ENCODE peak calls at places on chromosomes 12 and 14, in seven cellular contexts. S is A549, J is WERI-Rb-1, C is uterus, T is heart left ventricle, N is sigmoid colon, M is IMR-90. B is an unnamed sample.

GRCh38 chr12:124563401-124563800 is 4.0 kb downstream of the NCOR2 start:
- DNase-seq in S (no peak), J (no peak), C (no peak), T (no peak), N (no peak), M (no peak), B (no peak)

GRCh38 chr12:48977290-48978281 is 536 bp upstream of the WNT1 start:
- DNase-seq in S (peak), J (peak), C (no peak), T (peak), N (peak), M (peak), B (peak)

GRCh38 chr12:52081263-52081733 is 1.8 kb downstream of the SMIM41 start:
- DNase-seq in S (no peak), J (peak), C (no peak), T (no peak), N (peak), M (no peak), B (no peak)

GRCh38 chr12:7970475-7971252 is 34.7 kb upstream of the SLC2A3 start:
- DNase-seq in S (peak), J (peak), C (peak), T (peak), N (peak), M (peak), B (peak)

GRCh38 chr12:109612975-109613502 is 39.4 kb downstream of the MVK start:
- DNase-seq in S (peak), J (no peak), C (no peak), T (no peak), N (no peak), M (peak), B (no peak)

GRCh38 chr14:71142375-71143038 is 235.2 kb downstream of the PCNX1 start:
- DNase-seq in S (no peak), J (no peak), C (no peak), T (no peak), N (no peak), M (peak), B (no peak)

GRCh38 chr12:107435520-107435919 is 250.1 kb upstream of the PWP1 start:
- DNase-seq in S (no peak), J (no peak), C (no peak), T (no peak), N (no peak), M (no peak), B (no peak)

GRCh38 chr14:32513571-32514009 is 184.5 kb downstream of the AKAP6 start:
- DNase-seq in S (no peak), J (no peak), C (no peak), T (no peak), N (no peak), M (peak), B (no peak)

GRCh38 chr12:131720921-131721320 is 10.0 kb downstream of the SFSWAP start:
- DNase-seq in S (peak), J (no peak), C (no peak), T (no peak), N (no peak), M (no peak), B (no peak)

GRCh38 chr12:89051065-89051677 is 301.1 kb downstream of the DUSP6 start:
- DNase-seq in S (peak), J (peak), C (no peak), T (no peak), N (no peak), M (peak), B (peak)

GRCh38 chr12:2842948-2843347 is 8.1 kb upstream of the NRIP2 start:
- DNase-seq in S (no peak), J (no peak), C (no peak), T (peak), N (no peak), M (no peak), B (no peak)

GRCh38 chr14:30601579-30601916 is 20.6 kb upstream of the SCFD1 start:
- DNase-seq in S (no peak), J (no peak), C (no peak), T (no peak), N (no peak), M (no peak), B (no peak)

GRCh38 chr14:50946234-50946935 is 2.1 kb upstream of the PYGL start:
- DNase-seq in S (no peak), J (no peak), C (no peak), T (no peak), N (no peak), M (no peak), B (no peak)

GRCh38 chr12:121038861-121039654 is at the start of gene OASL:
- DNase-seq in S (no peak), J (no peak), C (no peak), T (peak), N (no peak), M (no peak), B (peak)

GRCh38 chr14:28756896-28757570 is 9.6 kb upstream of the FOXG1 start:
- DNase-seq in S (peak), J (peak), C (no peak), T (no peak), N (no peak), M (peak), B (no peak)

GRCh38 chr14:28759056-28759657 is 7.4 kb upstream of the FOXG1 start:
- DNase-seq in S (no peak), J (no peak), C (no peak), T (no peak), N (no peak), M (no peak), B (no peak)

GRCh38 chr14:28757790-28758189 is 8.8 kb upstream of the FOXG1 start:
- DNase-seq in S (no peak), J (no peak), C (no peak), T (no peak), N (no peak), M (no peak), B (no peak)

GRCh38 chr14:28759658-28760313 is 6.8 kb upstream of the FOXG1 start:
- DNase-seq in S (no peak), J (no peak), C (no peak), T (no peak), N (no peak), M (no peak), B (no peak)

DNA sequence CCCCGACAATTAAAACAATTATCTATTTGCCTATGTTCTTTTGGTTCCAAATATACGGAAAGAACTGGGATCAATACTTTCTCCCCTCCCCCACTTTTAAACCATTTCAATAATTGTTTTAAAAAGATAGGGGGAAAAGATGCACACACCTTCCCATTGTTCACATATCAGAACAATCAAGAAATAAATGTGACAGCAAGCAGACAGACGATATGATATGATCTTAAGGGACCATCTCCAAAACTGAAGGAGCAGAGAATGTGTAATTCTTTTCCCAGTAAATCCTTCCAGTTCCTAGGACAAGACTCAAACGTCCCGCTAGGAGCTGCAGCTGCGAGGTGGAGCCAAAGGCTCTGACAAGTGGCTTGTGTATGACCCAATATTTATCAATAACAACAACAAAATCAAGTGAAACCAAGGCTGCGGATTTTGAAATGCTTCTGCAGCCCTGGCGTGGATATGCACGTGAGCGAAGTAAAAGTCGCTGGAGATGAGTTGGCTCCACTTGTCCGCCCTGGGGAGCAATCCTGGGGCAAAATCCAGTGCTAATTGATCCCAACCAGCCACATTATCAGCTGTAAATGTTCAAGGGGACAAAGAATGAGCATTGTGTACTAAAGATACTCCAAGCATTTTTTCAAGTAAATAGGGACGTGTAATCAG is 8.2 kb upstream of the FOXG1 start:
- DNase-seq in S (no peak), J (no peak), C (no peak), T (no peak), N (no peak), M (no peak), B (no peak)
- H3K4me3 ChIP-seq in S (no peak), J (no peak), C (no peak), T (no peak), N (no peak), M (no peak), B (no peak)

DNA sequence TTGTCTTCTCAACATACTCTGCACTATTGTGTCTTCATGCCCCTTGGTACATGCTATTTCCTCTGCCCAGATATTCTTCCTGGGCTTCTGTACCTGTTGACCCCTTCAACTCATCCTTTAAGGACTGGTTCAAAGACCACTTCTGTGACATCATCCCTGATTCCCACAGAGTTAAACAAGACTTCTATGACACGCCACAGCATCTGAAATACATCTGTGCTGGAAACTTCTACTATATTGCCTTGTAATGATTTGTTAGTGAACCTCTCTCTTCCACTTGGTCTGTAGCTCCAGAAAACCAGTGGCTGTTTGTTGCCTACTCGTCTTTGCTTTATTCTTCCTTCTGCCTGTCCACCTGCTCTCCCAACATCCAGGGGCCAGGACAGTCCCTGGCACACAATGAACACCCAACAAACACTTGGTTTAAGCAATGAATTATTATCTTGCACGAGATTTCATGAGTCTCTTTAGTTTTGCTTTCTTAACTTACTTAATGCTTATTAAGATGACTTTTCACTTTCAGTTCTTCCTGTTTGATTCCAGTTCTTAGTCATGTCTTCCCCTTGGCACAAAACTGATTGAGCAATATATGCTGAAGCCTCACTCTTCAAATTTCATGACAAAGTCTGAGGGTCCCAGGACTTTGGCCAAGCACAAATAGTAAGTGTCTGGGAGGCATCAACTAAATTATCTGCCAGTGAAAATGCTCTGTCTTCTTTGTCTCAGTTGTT is 485.9 kb downstream of the APAF1 start:
- DNase-seq in S (no peak), J (no peak), C (no peak), T (no peak), N (no peak), M (no peak), B (no peak)
- H3K27ac ChIP-seq in S (no peak), J (no peak), C (peak), T (peak), N (no peak), M (no peak), B (no peak)

GRCh38 chr12:93884794-93885460 is 207.8 kb downstream of the CRADD start:
- DNase-seq in S (peak), J (no peak), C (no peak), T (no peak), N (no peak), M (peak), B (no peak)

GRCh38 chr12:93889516-93890202 is 212.5 kb downstream of the CRADD start:
- DNase-seq in S (no peak), J (no peak), C (no peak), T (no peak), N (no peak), M (peak), B (no peak)

GRCh38 chr12:93883436-93884154 is 206.4 kb downstream of the CRADD start:
- DNase-seq in S (peak), J (no peak), C (no peak), T (no peak), N (no peak), M (peak), B (no peak)

GRCh38 chr12:93888964-93889363 is 211.8 kb downstream of the CRADD start:
- DNase-seq in S (no peak), J (no peak), C (no peak), T (no peak), N (no peak), M (no peak), B (no peak)

DNA sequence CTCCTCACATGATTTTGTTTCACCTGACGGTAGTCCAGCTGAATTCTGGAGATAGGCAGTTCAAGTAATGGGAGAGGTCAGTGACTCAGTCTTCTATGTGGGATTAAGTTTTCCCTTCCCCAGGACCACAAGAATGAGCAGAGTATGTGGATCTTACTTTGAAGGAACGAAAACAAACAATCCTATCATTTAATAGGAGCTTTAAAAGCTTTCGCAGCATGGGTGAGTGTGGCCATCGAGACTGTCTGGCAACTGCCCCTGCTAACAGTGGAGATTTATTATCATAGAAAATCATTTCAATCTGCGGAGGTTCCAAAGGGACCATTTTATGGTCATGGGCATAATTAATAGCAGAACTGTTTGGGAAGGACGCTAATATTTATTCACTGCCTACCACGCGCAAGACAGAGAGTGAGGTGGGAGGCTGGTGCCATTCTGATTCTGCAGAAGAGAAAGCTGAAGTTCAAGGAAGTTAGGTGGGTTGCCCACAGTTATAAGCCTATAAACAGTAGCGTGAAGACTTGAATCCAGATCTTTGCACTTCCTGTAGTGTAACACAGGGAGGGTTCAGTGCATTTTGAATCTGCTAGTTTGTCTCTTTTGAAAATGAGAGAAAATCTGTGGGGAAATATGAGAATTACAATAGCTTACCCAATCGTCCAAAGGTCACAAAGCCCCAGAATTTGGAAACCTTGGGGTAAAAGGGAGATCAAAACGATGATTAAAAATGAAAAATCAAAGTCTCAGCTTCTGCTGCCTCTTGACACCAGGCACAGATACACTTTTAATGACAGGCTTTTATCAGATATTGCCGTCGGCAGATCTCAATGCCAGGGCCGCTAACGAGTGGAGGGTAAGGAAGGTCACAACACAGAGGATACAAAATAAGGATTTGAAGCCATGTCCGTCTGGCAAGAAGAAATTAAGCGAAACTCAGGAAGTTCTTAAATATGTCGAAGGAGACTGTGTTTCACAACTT is 209.6 kb downstream of the CRADD start:
- DNase-seq in S (no peak), J (no peak), C (no peak), T (no peak), N (no peak), M (peak), B (no peak)
- H3K4me3 ChIP-seq in S (no peak), J (no peak), C (no peak), T (no peak), N (no peak), M (no peak), B (no peak)

GRCh38 chr12:56671608-56672007 is 16.5 kb downstream of the PTGES3 start:
- DNase-seq in S (no peak), J (no peak), C (no peak), T (no peak), N (no peak), M (no peak), B (no peak)

GRCh38 chr12:56668197-56668457 is 20.0 kb downstream of the PTGES3 start:
- DNase-seq in S (no peak), J (no peak), C (no peak), T (no peak), N (no peak), M (no peak), B (no peak)

GRCh38 chr12:56670836-56671235 is 17.2 kb downstream of the PTGES3 start:
- DNase-seq in S (no peak), J (no peak), C (no peak), T (no peak), N (no peak), M (no peak), B (no peak)
- H3K27ac ChIP-seq in S (no peak), J (no peak), C (no peak), T (no peak), N (no peak), M (peak), B (no peak)

GRCh38 chr14:105682956-105683570 is 156.7 kb downstream of the TMEM121 start:
- DNase-seq in S (no peak), J (no peak), C (no peak), T (no peak), N (peak), M (no peak), B (no peak)
- H3K4me3 ChIP-seq in S (no peak), J (no peak), C (no peak), T (no peak), N (no peak), M (no peak), B (no peak)

GRCh38 chr14:64762044-64763034 is 58.1 kb downstream of the PLEKHG3 start:
- DNase-seq in S (peak), J (peak), C (peak), T (peak), N (peak), M (peak), B (peak)

GRCh38 chr14:64765740-64766302 is 61.6 kb downstream of the PLEKHG3 start:
- DNase-seq in S (no peak), J (no peak), C (no peak), T (no peak), N (no peak), M (no peak), B (no peak)

GRCh38 chr14:64764641-64765520 is 60.7 kb downstream of the PLEKHG3 start:
- DNase-seq in S (peak), J (peak), C (peak), T (peak), N (peak), M (peak), B (peak)

GRCh38 chr14:64763089-64763782 is 59.0 kb downstream of the PLEKHG3 start:
- DNase-seq in S (no peak), J (no peak), C (no peak), T (no peak), N (no peak), M (no peak), B (no peak)

DNA sequence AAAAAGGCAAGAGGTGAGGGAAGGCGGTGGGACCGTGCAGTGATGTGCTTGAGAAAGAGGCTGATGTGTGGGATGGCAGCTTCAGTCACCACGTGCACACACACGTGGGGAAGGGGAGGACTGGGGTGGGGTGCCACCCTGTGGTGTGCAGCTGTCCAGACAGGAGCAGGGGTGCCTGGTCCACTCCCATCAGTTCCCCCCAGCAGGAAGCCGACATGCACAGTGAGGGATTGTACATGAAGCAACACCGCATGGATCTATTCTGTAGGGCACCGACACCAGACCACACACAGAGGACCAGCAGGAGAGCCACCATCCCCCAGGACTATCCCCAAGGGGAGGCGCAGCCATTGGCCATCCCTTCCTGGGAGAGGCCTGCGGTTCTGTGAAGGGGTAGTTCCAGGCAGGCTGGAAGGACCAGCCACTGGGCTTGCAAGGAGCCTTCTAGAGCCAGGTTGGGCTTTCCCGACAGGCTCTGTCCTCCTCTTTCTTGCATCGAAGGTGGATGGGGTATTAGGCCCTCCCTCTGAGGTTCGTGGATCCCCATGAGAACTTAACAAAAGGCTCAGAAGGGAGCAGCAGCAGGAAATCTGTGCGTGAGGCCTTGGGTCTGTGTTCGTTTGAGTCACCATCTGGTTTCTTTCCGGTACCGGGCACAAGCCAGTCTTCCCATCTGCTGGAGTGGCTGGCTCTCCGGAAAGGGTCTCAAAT is 59.7 kb downstream of the PLEKHG3 start:
- DNase-seq in S (peak), J (peak), C (peak), T (no peak), N (no peak), M (peak), B (peak)
- H3K27ac ChIP-seq in S (peak), J (peak), C (peak), T (peak), N (peak), M (no peak), B (no peak)

B was measured in CD8-positive, alpha-beta memory T cell.